ENCODE peak calls at places on chromosomes 3 and 15, in seven cellular contexts. K, O, T, V, F, Z and D are unnamed samples.

GRCh38 chr3:171548918-171549317 is 88.7 kb upstream of the TNIK start:
- DNase-seq in K (no peak), O (no peak), T (no peak), V (no peak), F (no peak), Z (no peak), D (no peak)

GRCh38 chr15:57235865-57236264 is 140.4 kb upstream of the CGNL1 start:
- DNase-seq in K (peak; percentile 69), O (peak; percentile 31), T (no peak), V (no peak), F (no peak), Z (peak; percentile 73), D (peak; percentile 43)

GRCh38 chr3:133472242-133472641 is 72.4 kb downstream of the BFSP2 start:
- DNase-seq in K (no peak), O (no peak), T (no peak), V (no peak), F (no peak), Z (no peak), D (peak; percentile 42)

GRCh38 chr3:63179862-63180522 is 98.1 kb upstream of the SYNPR start:
- DNase-seq in K (no peak), O (no peak), T (no peak), V (no peak), F (no peak), Z (no peak), D (no peak)

GRCh38 chr3:112484352-112484751 is 14.9 kb downstream of the BTLA start:
- DNase-seq in K (no peak), O (no peak), T (no peak), V (no peak), F (no peak), Z (no peak), D (no peak)

GRCh38 chr3:189914799-189915198 is 205.9 kb downstream of the P3H2 start:
- DNase-seq in K (peak; percentile 43), O (no peak), T (no peak), V (no peak), F (peak; percentile 21), Z (no peak), D (no peak)

GRCh38 chr15:76993114-76993715 is 1.7 kb upstream of the PSTPIP1 start:
- DNase-seq in K (no peak), O (no peak), T (no peak), V (no peak), F (no peak), Z (no peak), D (no peak)

GRCh38 chr3:55775366-55775765 is 288.3 kb upstream of the WNT5A start:
- DNase-seq in K (no peak), O (no peak), T (no peak), V (no peak), F (no peak), Z (no peak), D (no peak)

GRCh38 chr15:93486407-93487117 is 397.6 kb upstream of the RGMA start:
- DNase-seq in K (no peak), O (no peak), T (no peak), V (peak; percentile 83), F (no peak), Z (no peak), D (no peak)

GRCh38 chr15:38267416-38268022 is 14.9 kb downstream of the SPRED1 start:
- DNase-seq in K (no peak), O (no peak), T (no peak), V (no peak), F (no peak), Z (no peak), D (no peak)

GRCh38 chr3:106089806-106090205 is 221.0 kb upstream of the CBLB start:
- DNase-seq in K (no peak), O (no peak), T (no peak), V (no peak), F (no peak), Z (no peak), D (no peak)

GRCh38 chr3:173529062-173529711 is 131.6 kb downstream of the NLGN1 start:
- DNase-seq in K (no peak), O (peak; percentile 39), T (no peak), V (no peak), F (peak; percentile 36), Z (no peak), D (no peak)

GRCh38 chr3:13621381-13622221 is 72.7 kb downstream of the FBLN2 start:
- DNase-seq in K (no peak), O (no peak), T (no peak), V (no peak), F (peak; percentile 44), Z (no peak), D (no peak)

GRCh38 chr15:80679167-80679804 is 15.8 kb upstream of the ABHD17C start:
- DNase-seq in K (no peak), O (no peak), T (peak; percentile 46), V (no peak), F (peak; percentile 7), Z (no peak), D (no peak)